ENCODE peak calls at places on chromosomes 11 and 22, in eight cellular contexts. V is EL; C is astrocyte of the hippocampus; U is DND-41; W is lower leg skin; N is HS-5; B is CD8-positive, alpha-beta memory T cell; M is H9. S is an unnamed sample.

GRCh38 chr11:101446238-101446637 is 137.6 kb downstream of the TRPC6 start:
- DNase-seq in B (no peak), M (no peak), C (peak; percentile 41), W (no peak), U (no peak), V (peak; percentile 89), N (peak; percentile 95), S (no peak)

GRCh38 chr22:46794067-46794466 is 31.6 kb downstream of the TBC1D22A start:
- DNase-seq in W (no peak), M (no peak), B (no peak), C (no peak), N (no peak), U (no peak), V (no peak), S (no peak)

GRCh38 chr11:17734986-17735822 is 623 bp downstream of the KCNC1 start:
- DNase-seq in U (no peak), V (peak; percentile 68), N (no peak), W (no peak), M (peak; percentile 80), B (no peak), C (peak; percentile 94), S (peak; percentile 72)

GRCh38 chr11:9787260-9787659 is 123.4 kb downstream of the SWAP70 start:
- DNase-seq in M (no peak), B (no peak), N (no peak), W (no peak), C (peak; percentile 28), U (no peak), V (peak; percentile 66), S (no peak)

GRCh38 chr11:2673871-2674471 is 25.8 kb downstream of the KCNQ1OT1 start:
- DNase-seq in W (peak; percentile 53), M (peak; percentile 20), N (no peak), C (no peak), U (no peak), V (no peak), B (no peak), S (peak; percentile 28)

GRCh38 chr11:84899740-84900139 is 727.4 kb downstream of the DLG2 start:
- DNase-seq in U (no peak), C (no peak), W (no peak), V (peak; percentile 51), N (no peak), M (peak; percentile 44), B (no peak), S (no peak)

GRCh38 chr11:123973816-123974215 is 3.8 kb downstream of the OR10S1 start:
- DNase-seq in C (peak; percentile 49), B (no peak), U (no peak), V (peak; percentile 79), M (no peak), W (no peak), N (peak; percentile 76), S (no peak)

GRCh38 chr22:47210686-47211085 is 448.2 kb downstream of the TBC1D22A start:
- DNase-seq in V (no peak), C (no peak), W (peak; percentile 45), U (no peak), N (no peak), M (no peak), B (no peak), S (no peak)

GRCh38 chr11:126112547-126112946 is 49.9 kb upstream of the CDON start:
- DNase-seq in V (no peak), N (no peak), B (no peak), M (no peak), W (no peak), C (no peak), U (no peak), S (no peak)

GRCh38 chr11:35009191-35009940 is 92.9 kb downstream of the PDHX start:
- DNase-seq in N (no peak), C (peak; percentile 92), V (peak; percentile 77), M (no peak), W (no peak), U (no peak), B (no peak), S (no peak)

GRCh38 chr11:120057595-120058581 is 80.0 kb downstream of the TRIM29 start:
- DNase-seq in M (peak; percentile 89), U (no peak), B (no peak), N (no peak), W (peak; percentile 83), V (peak; percentile 8), C (peak; percentile 81), S (no peak)

GRCh38 chr11:2194877-2195755 is 23.5 kb upstream of the TH start:
- DNase-seq in M (peak; percentile 76), B (peak; percentile 27), N (no peak), C (peak; percentile 61), W (no peak), U (peak; percentile 69), V (peak; percentile 29), S (no peak)

GRCh38 chr11:129190087-129190486 is 2.0 kb downstream of the ARHGAP32 start:
- DNase-seq in N (no peak), W (no peak), B (no peak), C (no peak), U (no peak), V (peak; percentile 16), M (no peak), S (no peak)

GRCh38 chr22:20392983-20393704 is 807 bp upstream of the ZNF74 start:
- DNase-seq in W (peak; percentile 64), U (no peak), V (no peak), B (no peak), M (no peak), C (no peak), N (no peak), S (no peak)

GRCh38 chr11:13440100-13440855 is 22.7 kb downstream of the BTBD10 start:
- DNase-seq in N (peak; percentile 86), W (no peak), M (no peak), B (no peak), C (peak; percentile 93), U (no peak), V (peak; percentile 92), S (peak; percentile 68)

GRCh38 chr11:1872267-1872985 is 19.3 kb downstream of the PRR33 start:
- DNase-seq in N (no peak), U (no peak), V (no peak), M (no peak), C (no peak), B (no peak), W (no peak), S (no peak)

GRCh38 chr11:65822760-65823528 is 10.8 kb upstream of the SNX32 start:
- DNase-seq in W (no peak), N (no peak), B (no peak), M (no peak), U (no peak), V (no peak), C (no peak), S (no peak)

GRCh38 chr11:103494491-103494890 is 385.3 kb downstream of the DYNC2H1 start:
- DNase-seq in M (no peak), W (no peak), U (no peak), B (no peak), N (no peak), V (no peak), C (no peak), S (no peak)

GRCh38 chr11:10305262-10305963 is 540 bp downstream of the ADM start:
- DNase-seq in N (no peak), W (no peak), C (peak; percentile 58), U (peak; percentile 55), V (no peak), M (peak; percentile 55), B (peak; percentile 26), S (peak; percentile 73)

GRCh38 chr11:10526974-10527918 is 13.7 kb downstream of the RNF141 start:
- DNase-seq in M (no peak), B (no peak), C (peak; percentile 43), N (no peak), W (no peak), V (peak; percentile 30), U (no peak), S (no peak)

S was measured in tibial artery.